ENCODE peak calls at places on chromosome 7, in five cellular contexts. One of them, this sample, is unnamed.
A peak's percentile ranks its signal among the peaks of the same experiment; 100 is the strongest.

GRCh38 chr7:124552217-124552616 is 213.4 kb downstream of the GPR37 start:
- DNase-seq in natural killer cell: no peak
- DNase-seq in astrocyte of the cerebellum: no peak
- DNase-seq in AG09319: no peak
- DNase-seq in OCI-LY7: no peak
- DNase-seq in this sample: no peak

GRCh38 chr7:41198502-41198901 is 504.4 kb downstream of the INHBA start:
- DNase-seq in AG09319: no peak
- DNase-seq in OCI-LY7: no peak
- DNase-seq in astrocyte of the cerebellum: no peak
- DNase-seq in natural killer cell: no peak
- DNase-seq in this sample: no peak

GRCh38 chr7:94396606-94397005 is 1.9 kb downstream of the COL1A2 start:
- DNase-seq in natural killer cell: no peak
- DNase-seq in AG09319: no peak
- DNase-seq in astrocyte of the cerebellum: no peak
- DNase-seq in OCI-LY7: no peak
- DNase-seq in this sample: no peak

GRCh38 chr7:1176891-1177373 is 16.9 kb upstream of the ZFAND2A start:
- DNase-seq in OCI-LY7: peak; percentile 83
- DNase-seq in natural killer cell: peak; percentile 74
- DNase-seq in astrocyte of the cerebellum: no peak
- DNase-seq in AG09319: no peak
- DNase-seq in this sample: peak; percentile 44

GRCh38 chr7:92797693-92798092 is 38.7 kb downstream of the CDK6 start:
- DNase-seq in OCI-LY7: no peak
- DNase-seq in natural killer cell: no peak
- DNase-seq in AG09319: no peak
- DNase-seq in astrocyte of the cerebellum: no peak
- DNase-seq in this sample: no peak

GRCh38 chr7:79454325-79454960 is 976 bp upstream of the MAGI2 start:
- DNase-seq in OCI-LY7: no peak
- DNase-seq in AG09319: no peak
- DNase-seq in astrocyte of the cerebellum: no peak
- DNase-seq in natural killer cell: no peak
- DNase-seq in this sample: no peak

GRCh38 chr7:12475362-12476063 is 71.8 kb upstream of the VWDE start:
- DNase-seq in natural killer cell: no peak
- DNase-seq in OCI-LY7: no peak
- DNase-seq in astrocyte of the cerebellum: peak; percentile 33
- DNase-seq in AG09319: no peak
- DNase-seq in this sample: no peak

GRCh38 chr7:152076940-152077933 is 51.8 kb downstream of the GALNT11 start:
- DNase-seq in astrocyte of the cerebellum: no peak
- DNase-seq in OCI-LY7: no peak
- DNase-seq in natural killer cell: no peak
- DNase-seq in AG09319: no peak
- DNase-seq in this sample: no peak

GRCh38 chr7:67724435-67724834 is 727.8 kb downstream of the TYW1 start:
- DNase-seq in natural killer cell: no peak
- DNase-seq in astrocyte of the cerebellum: no peak
- DNase-seq in AG09319: no peak
- DNase-seq in OCI-LY7: no peak
- DNase-seq in this sample: no peak

GRCh38 chr7:105621617-105622016 is 40.3 kb upstream of the EFCAB10 start:
- DNase-seq in AG09319: peak; percentile 31
- DNase-seq in natural killer cell: no peak
- DNase-seq in astrocyte of the cerebellum: peak; percentile 59
- DNase-seq in OCI-LY7: no peak
- DNase-seq in this sample: no peak

GRCh38 chr7:128922496-128923410 is 12.2 kb upstream of the KCP start:
- DNase-seq in natural killer cell: no peak
- DNase-seq in AG09319: no peak
- DNase-seq in OCI-LY7: no peak
- DNase-seq in astrocyte of the cerebellum: no peak
- DNase-seq in this sample: no peak

GRCh38 chr7:55415173-55415778 is 50.1 kb downstream of the LANCL2 start:
- DNase-seq in natural killer cell: peak; percentile 70
- DNase-seq in astrocyte of the cerebellum: peak; percentile 55
- DNase-seq in OCI-LY7: peak; percentile 84
- DNase-seq in AG09319: peak; percentile 34
- DNase-seq in this sample: peak; percentile 66

GRCh38 chr7:72190166-72190565 is 222.0 kb downstream of the CALN1 start:
- DNase-seq in AG09319: no peak
- DNase-seq in OCI-LY7: no peak
- DNase-seq in astrocyte of the cerebellum: no peak
- DNase-seq in natural killer cell: no peak
- DNase-seq in this sample: no peak

GRCh38 chr7:75711076-75711475 is 27.7 kb downstream of the HIP1 start:
- DNase-seq in natural killer cell: no peak
- DNase-seq in AG09319: no peak
- DNase-seq in astrocyte of the cerebellum: no peak
- DNase-seq in OCI-LY7: no peak
- DNase-seq in this sample: no peak

GRCh38 chr7:39951156-39951942 is 1.3 kb downstream of the CDK13 start:
- DNase-seq in natural killer cell: peak; percentile 59
- DNase-seq in AG09319: no peak
- DNase-seq in OCI-LY7: peak; percentile 91
- DNase-seq in astrocyte of the cerebellum: no peak
- DNase-seq in this sample: no peak

GRCh38 chr7:127350586-127350985 is 41.9 kb downstream of the ZNF800 start:
- DNase-seq in OCI-LY7: no peak
- DNase-seq in natural killer cell: no peak
- DNase-seq in AG09319: no peak
- DNase-seq in astrocyte of the cerebellum: no peak
- DNase-seq in this sample: no peak

GRCh38 chr7:127347567-127348246 is 44.8 kb downstream of the ZNF800 start:
- DNase-seq in astrocyte of the cerebellum: peak; percentile 11
- DNase-seq in AG09319: peak; percentile 23
- DNase-seq in OCI-LY7: no peak
- DNase-seq in natural killer cell: peak; percentile 71
- DNase-seq in this sample: peak; percentile 54

GRCh38 chr7:127349881-127350280 is 42.6 kb downstream of the ZNF800 start:
- DNase-seq in natural killer cell: no peak
- DNase-seq in OCI-LY7: no peak
- DNase-seq in astrocyte of the cerebellum: no peak
- DNase-seq in AG09319: no peak
- DNase-seq in this sample: no peak

GRCh38 chr7:127346575-127347256 is 45.8 kb downstream of the ZNF800 start:
- DNase-seq in AG09319: no peak
- DNase-seq in OCI-LY7: no peak
- DNase-seq in natural killer cell: no peak
- DNase-seq in astrocyte of the cerebellum: no peak
- DNase-seq in this sample: no peak

DNA sequence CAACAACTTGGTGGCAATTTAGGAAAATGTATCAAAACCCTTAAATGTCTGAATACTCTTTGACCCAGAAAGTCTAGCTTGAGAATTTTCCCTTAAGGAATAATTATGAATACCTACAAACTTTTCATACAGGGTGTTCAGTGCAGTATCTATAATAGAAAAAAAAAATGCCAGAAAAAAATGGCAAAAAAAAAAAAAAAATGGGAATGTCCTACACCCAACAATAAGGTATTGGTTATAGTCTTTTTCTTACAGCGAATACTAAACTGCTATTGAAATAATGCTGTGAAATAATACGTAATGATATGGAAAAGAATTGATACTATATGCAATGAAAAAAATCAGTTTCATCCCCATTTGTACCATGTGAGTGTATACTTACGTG is 44.3 kb downstream of the ZNF800 start:
- DNase-seq in astrocyte of the cerebellum: no peak
- DNase-seq in AG09319: no peak
- DNase-seq in natural killer cell: no peak
- DNase-seq in OCI-LY7: no peak
- DNase-seq in this sample: no peak
- TF ChIP-seq CTCF in astrocyte of the cerebellum: no peak
- TF ChIP-seq CTCF in AG09319: no peak
- TF ChIP-seq CTCF in natural killer cell: no peak
- TF ChIP-seq CTCF in OCI-LY7: no peak
- TF ChIP-seq CTCF in this sample: no peak

GRCh38 chr7:100786323-100786722 is 41.0 kb downstream of the EPHB4 start:
- DNase-seq in OCI-LY7: no peak
- DNase-seq in astrocyte of the cerebellum: no peak
- DNase-seq in AG09319: no peak
- DNase-seq in natural killer cell: no peak
- DNase-seq in this sample: no peak
- TF ChIP-seq CTCF in OCI-LY7: no peak
- TF ChIP-seq CTCF in astrocyte of the cerebellum: no peak
- TF ChIP-seq CTCF in AG09319: no peak
- TF ChIP-seq CTCF in natural killer cell: no peak
- TF ChIP-seq CTCF in this sample: no peak

GRCh38 chr7:21773326-21773725 is 172.4 kb downstream of the CDCA7L start:
- DNase-seq in astrocyte of the cerebellum: no peak
- DNase-seq in OCI-LY7: no peak
- DNase-seq in AG09319: no peak
- DNase-seq in natural killer cell: no peak
- DNase-seq in this sample: no peak
- TF ChIP-seq CTCF in astrocyte of the cerebellum: no peak
- TF ChIP-seq CTCF in OCI-LY7: no peak
- TF ChIP-seq CTCF in AG09319: no peak
- TF ChIP-seq CTCF in natural killer cell: no peak
- TF ChIP-seq CTCF in this sample: no peak

GRCh38 chr7:6165075-6165474 is 107.3 kb downstream of the CYTH3 start:
- DNase-seq in AG09319: no peak
- DNase-seq in astrocyte of the cerebellum: no peak
- DNase-seq in natural killer cell: no peak
- DNase-seq in OCI-LY7: no peak
- DNase-seq in this sample: no peak

GRCh38 chr7:6164010-6164409 is 108.4 kb downstream of the CYTH3 start:
- DNase-seq in astrocyte of the cerebellum: no peak
- DNase-seq in OCI-LY7: no peak
- DNase-seq in natural killer cell: no peak
- DNase-seq in AG09319: no peak
- DNase-seq in this sample: no peak

GRCh38 chr7:6163402-6163801 is 109.0 kb downstream of the CYTH3 start:
- DNase-seq in astrocyte of the cerebellum: no peak
- DNase-seq in OCI-LY7: no peak
- DNase-seq in natural killer cell: no peak
- DNase-seq in AG09319: no peak
- DNase-seq in this sample: no peak

GRCh38 chr7:6165521-6166325 is 106.7 kb downstream of the CYTH3 start:
- DNase-seq in natural killer cell: no peak
- DNase-seq in OCI-LY7: no peak
- DNase-seq in AG09319: no peak
- DNase-seq in astrocyte of the cerebellum: no peak
- DNase-seq in this sample: no peak

GRCh38 chr7:6164491-6164890 is 107.9 kb downstream of the CYTH3 start:
- DNase-seq in astrocyte of the cerebellum: no peak
- DNase-seq in natural killer cell: no peak
- DNase-seq in AG09319: no peak
- DNase-seq in OCI-LY7: no peak
- DNase-seq in this sample: no peak
- TF ChIP-seq CTCF in astrocyte of the cerebellum: peak; percentile 22
- TF ChIP-seq CTCF in natural killer cell: no peak
- TF ChIP-seq CTCF in AG09319: peak; percentile 1
- TF ChIP-seq CTCF in OCI-LY7: peak; percentile 13
- TF ChIP-seq CTCF in this sample: no peak

DNA sequence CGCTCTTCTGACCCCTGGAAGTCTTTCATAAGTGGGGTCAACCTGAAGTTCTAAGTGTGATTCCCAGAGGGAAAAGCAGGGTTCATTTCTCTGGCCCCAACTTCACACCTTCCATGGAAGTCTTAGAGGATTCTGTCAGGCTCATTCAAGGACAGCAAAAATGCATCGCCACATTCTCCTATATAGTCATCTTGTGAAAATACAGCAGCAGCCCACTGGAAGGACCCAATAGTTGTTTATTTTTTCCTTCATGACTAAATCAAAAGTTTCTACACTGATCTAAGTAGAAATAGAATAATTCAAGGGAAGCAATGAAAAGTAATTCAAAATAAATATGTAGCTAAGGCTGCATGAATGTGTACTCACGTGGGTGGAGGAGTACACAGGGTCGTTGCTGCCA is 33.3 kb downstream of the EEPD1 start:
- DNase-seq in OCI-LY7: no peak
- DNase-seq in AG09319: no peak
- DNase-seq in astrocyte of the cerebellum: no peak
- DNase-seq in natural killer cell: no peak
- DNase-seq in this sample: no peak
- TF ChIP-seq CTCF in OCI-LY7: no peak
- TF ChIP-seq CTCF in AG09319: no peak
- TF ChIP-seq CTCF in astrocyte of the cerebellum: no peak
- TF ChIP-seq CTCF in natural killer cell: no peak
- TF ChIP-seq CTCF in this sample: no peak

DNA sequence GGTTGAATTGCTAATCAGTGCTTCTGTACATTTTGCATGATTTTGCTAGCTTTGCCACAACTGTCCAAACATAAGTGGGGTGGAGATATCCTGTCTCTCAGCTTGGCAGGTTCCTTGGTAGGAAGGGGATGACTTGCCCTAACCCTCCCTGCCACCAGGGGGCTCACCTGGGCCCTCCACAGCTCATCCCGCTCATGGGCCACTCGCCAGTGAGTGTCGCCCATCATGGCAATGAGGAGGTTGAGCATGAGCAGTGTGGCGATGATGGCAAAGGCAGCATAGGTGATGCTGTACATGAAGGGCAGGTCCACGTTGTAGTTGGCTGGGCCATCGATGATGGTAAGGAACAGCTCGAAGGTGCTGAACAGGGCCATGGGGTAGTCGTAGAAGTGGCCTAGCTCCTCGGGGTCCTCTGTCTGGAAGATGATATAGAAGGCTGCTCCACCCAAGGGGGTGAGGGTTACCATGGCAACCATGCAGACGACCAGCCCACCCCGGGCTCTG is 12.2 kb downstream of the TRPV6 start:
- DNase-seq in AG09319: no peak
- DNase-seq in natural killer cell: no peak
- DNase-seq in astrocyte of the cerebellum: no peak
- DNase-seq in OCI-LY7: peak; percentile 36
- DNase-seq in this sample: no peak
- TF ChIP-seq CTCF in AG09319: peak; percentile 33
- TF ChIP-seq CTCF in natural killer cell: no peak
- TF ChIP-seq CTCF in astrocyte of the cerebellum: peak; percentile 30
- TF ChIP-seq CTCF in OCI-LY7: peak; percentile 82
- TF ChIP-seq CTCF in this sample: peak; percentile 29